ENCODE peak calls at places on chromosome 11, in seven cellular contexts. M is A673, L is IMR-90, Y is right lobe of liver, X is thoracic aorta, H is breast epithelium, N is mammary epithelial cell. E is an unnamed sample. For H3K4me1, the result is how much of the 10 kb centered on the place peaks cover.

GRCh38 chr11:45512749-45513148 is 152.7 kb downstream of the CHST1 start:
- DNase-seq in X (no peak), L (no peak), Y (no peak), N (no peak), H (no peak), M (no peak), E (no peak)

GRCh38 chr11:84260862-84261261 is 974.7 kb upstream of the CCDC90B start:
- DNase-seq in M (no peak), L (no peak), N (no peak), H (no peak), Y (no peak), X (no peak), E (no peak)

GRCh38 chr11:19276859-19277808 is 36.4 kb upstream of the E2F8 start:
- DNase-seq in L (no peak), M (no peak), H (no peak), N (peak), Y (peak), X (no peak), E (peak)

GRCh38 chr11:1832181-1832988 is 2.4 kb upstream of the SYT8 start:
- DNase-seq in M (peak), X (no peak), Y (peak), N (no peak), L (no peak), H (no peak), E (peak)

GRCh38 chr11:118785362-118785761 is 5.6 kb downstream of the DDX6 start:
- DNase-seq in Y (no peak), M (peak), X (no peak), H (no peak), N (no peak), L (peak), E (no peak)

GRCh38 chr11:108142304-108142703 is 20.9 kb downstream of the ACAT1 start:
- DNase-seq in N (no peak), M (no peak), X (no peak), H (no peak), L (no peak), Y (no peak), E (no peak)

GRCh38 chr11:72293910-72294533 is 50.0 kb upstream of the PHOX2A start:
- DNase-seq in L (no peak), N (no peak), H (peak), Y (no peak), X (no peak), M (no peak), E (no peak)

GRCh38 chr11:45850446-45850845 is 3.2 kb downstream of the CRY2 start:
- DNase-seq in X (no peak), Y (no peak), H (no peak), N (no peak), L (peak), M (no peak), E (no peak)

GRCh38 chr11:98455500-98456186 is 565.1 kb upstream of the CNTN5 start:
- DNase-seq in M (no peak), Y (no peak), X (no peak), H (no peak), L (no peak), N (no peak), E (no peak)

GRCh38 chr11:114399490-114399889 is 821 bp downstream of the C11orf71 start:
- DNase-seq in L (no peak), X (no peak), M (no peak), N (no peak), H (no peak), Y (no peak), E (no peak)

GRCh38 chr11:101862410-101863233 is 52.2 kb upstream of the CEP126 start:
- DNase-seq in H (no peak), Y (peak), L (peak), N (peak), X (no peak), M (peak), E (peak)

GRCh38 chr11:21927628-21928027 is 265.3 kb upstream of the ANO5 start:
- DNase-seq in H (no peak), L (no peak), Y (no peak), M (no peak), X (no peak), N (no peak), E (no peak)

GRCh38 chr11:119373917-119374631 is 7.4 kb downstream of the USP2 start:
- DNase-seq in L (peak), H (no peak), N (peak), X (no peak), Y (peak), M (peak), E (no peak)

GRCh38 chr11:35390737-35391682 is 28.3 kb downstream of the SLC1A2 start:
- DNase-seq in X (no peak), H (peak), Y (peak), N (peak), L (peak), M (peak), E (peak)

GRCh38 chr11:78220218-78221157 is 31.8 kb downstream of the USP35 start:
- DNase-seq in X (no peak), L (no peak), N (no peak), Y (no peak), H (no peak), M (no peak), E (no peak)

GRCh38 chr11:90908074-90908473 is 685.2 kb upstream of the CHORDC1 start:
- DNase-seq in M (peak), L (no peak), Y (no peak), X (no peak), N (no peak), H (no peak), E (no peak)

GRCh38 chr11:105004021-105004420 is 18.9 kb downstream of the CASP5 start:
- DNase-seq in L (no peak), N (no peak), H (no peak), Y (no peak), X (no peak), M (no peak), E (no peak)

GRCh38 chr11:132639986-132640385 is 892.3 kb downstream of the OPCML start:
- DNase-seq in Y (no peak), M (no peak), X (no peak), N (peak), L (no peak), H (no peak), E (no peak)

GRCh38 chr11:97656356-97656755 is 1266.5 kb downstream of the JRKL start:
- DNase-seq in H (no peak), N (no peak), Y (no peak), L (no peak), X (no peak), M (no peak), E (no peak)

GRCh38 chr11:3123761-3124733 is 41.1 kb downstream of the OSBPL5 start:
- DNase-seq in M (no peak), L (peak), H (peak), Y (peak), N (peak), X (peak), E (peak)

GRCh38 chr11:121082219-121082618 is 18.8 kb upstream of the TECTA start:
- DNase-seq in L (no peak), Y (no peak), X (no peak), M (no peak), H (no peak), N (no peak), E (no peak)

GRCh38 chr11:122509091-122509490 is 146.4 kb upstream of the UBASH3B start:
- DNase-seq in H (no peak), Y (no peak), X (no peak), N (no peak), M (no peak), L (no peak), E (no peak)

GRCh38 chr11:109423114-109423859 is 1.3 kb downstream of the C11orf87 start:
- DNase-seq in L (no peak), M (no peak), N (peak), Y (no peak), X (no peak), H (no peak), E (no peak)

GRCh38 chr11:19868281-19868821 is 155.7 kb downstream of the NAV2 start:
- DNase-seq in X (peak), H (peak), L (peak), M (no peak), N (peak), Y (no peak), E (no peak)

GRCh38 chr11:1410366-1411291 is 20.9 kb downstream of the BRSK2 start:
- DNase-seq in L (no peak), Y (no peak), H (no peak), N (no peak), X (no peak), M (no peak), E (no peak)

GRCh38 chr11:86784247-86784681 is 16.1 kb upstream of the PRSS23 start:
- DNase-seq in X (no peak), Y (no peak), H (no peak), M (no peak), L (peak), N (no peak), E (no peak)

GRCh38 chr11:122748968-122749687 is 89.2 kb upstream of the CRTAM start:
- DNase-seq in H (no peak), N (peak), M (peak), L (peak), Y (no peak), X (no peak), E (no peak)

GRCh38 chr11:130315354-130315970 is 745 bp upstream of the ZBTB44 start:
- DNase-seq in M (no peak), N (no peak), Y (peak), L (no peak), X (no peak), H (peak), E (peak)

GRCh38 chr11:128856241-128856640 is 10.9 kb downstream of the KCNJ1 start:
- DNase-seq in Y (no peak), L (no peak), H (no peak), M (no peak), X (no peak), N (no peak), E (no peak)

GRCh38 chr11:450809-451451 is 851 bp downstream of the PTDSS2 start:
- DNase-seq in L (peak), X (no peak), Y (peak), H (peak), N (peak), M (peak), E (peak)

GRCh38 chr11:6485661-6486060 is 4.4 kb downstream of the TIMM10B start:
- DNase-seq in X (no peak), N (no peak), L (no peak), M (no peak), Y (no peak), H (no peak), E (no peak)

GRCh38 chr11:122754553-122755322 is 83.6 kb upstream of the CRTAM start:
- DNase-seq in H (no peak), M (peak), X (no peak), N (no peak), L (no peak), Y (no peak), E (no peak)

GRCh38 chr11:67293090-67293489 is 4.0 kb downstream of the ANKRD13D start:
- DNase-seq in L (peak), M (peak), H (no peak), X (no peak), Y (no peak), N (peak), E (no peak)

GRCh38 chr11:113373306-113373705 is 14.3 kb upstream of the ANKK1 start:
- DNase-seq in L (peak), M (no peak), Y (no peak), N (peak), H (no peak), X (no peak), E (no peak)

GRCh38 chr11:105718641-105719040 is 108.8 kb downstream of the GRIA4 start:
- DNase-seq in H (no peak), Y (no peak), M (no peak), X (no peak), N (no peak), L (no peak), E (no peak)

GRCh38 chr11:124898711-124899110 is 1.0 kb upstream of the ROBO4 start:
- DNase-seq in N (no peak), H (no peak), M (no peak), L (no peak), Y (peak), X (no peak), E (no peak)

GRCh38 chr11:102730036-102730815 is 5.5 kb upstream of the MMP8 start:
- DNase-seq in X (no peak), Y (no peak), M (peak), L (peak), N (no peak), H (no peak), E (no peak)

DNA sequence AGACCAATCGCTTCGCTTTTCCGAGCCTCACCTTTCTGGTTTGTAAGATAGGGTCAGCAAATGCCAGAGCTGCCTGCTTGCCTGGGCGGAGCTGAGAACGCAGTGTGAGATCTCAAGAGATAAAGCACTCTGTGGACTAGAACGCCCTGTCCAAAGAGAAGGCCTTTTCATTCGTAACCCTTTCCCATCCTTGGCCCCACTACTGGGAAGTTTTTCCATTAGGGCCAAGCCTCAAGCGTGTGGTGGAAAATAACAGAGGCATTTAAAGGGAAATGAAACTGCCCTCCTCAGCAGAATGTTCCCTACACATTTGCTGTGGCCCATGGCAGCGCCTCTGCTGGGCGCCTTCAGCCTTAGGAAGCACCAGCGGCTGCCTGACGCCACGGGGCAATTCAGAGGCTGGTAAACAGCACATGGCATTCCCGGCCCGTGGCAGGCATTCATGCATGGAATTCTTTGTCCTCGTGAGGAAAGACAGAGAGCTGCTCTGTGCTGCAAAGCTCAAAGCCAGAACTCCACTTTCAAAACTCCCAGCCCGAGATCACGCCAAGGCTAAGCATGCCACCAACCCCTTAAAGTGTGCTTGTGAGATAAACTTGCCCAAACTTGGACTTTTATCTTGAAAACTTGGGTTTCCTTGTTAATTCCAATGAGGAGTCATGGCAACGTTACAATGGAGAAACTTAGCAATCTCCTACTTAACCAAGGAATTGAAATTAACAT is 38.1 kb downstream of the AHNAK start:
- DNase-seq in H (peak), X (no peak), Y (peak), N (peak), M (peak), L (peak), E (peak)
- TF ChIP-seq CTCF in H (peak), X (peak), Y (no peak), N (peak), M (peak), L (peak), E (no peak)

DNA sequence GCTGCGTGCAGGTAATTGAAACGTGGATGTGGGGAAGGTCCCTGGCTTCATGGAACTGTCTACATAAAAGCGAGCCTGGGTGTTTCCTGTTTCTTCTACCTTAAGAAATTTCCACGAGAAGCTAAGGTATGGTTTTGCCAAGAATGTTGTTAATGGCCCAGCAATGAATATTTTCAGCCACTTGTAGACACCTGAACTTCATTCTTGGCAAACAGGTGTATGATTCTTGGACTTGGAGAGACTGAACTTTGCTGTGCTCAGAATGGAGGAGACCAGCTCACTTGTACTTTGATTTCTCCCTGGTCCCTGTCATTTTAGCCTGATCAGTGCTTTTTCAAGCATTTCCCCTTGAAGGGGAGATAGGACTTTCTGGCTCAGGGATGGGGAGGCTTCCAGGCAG is 20.8 kb downstream of the LRP5 start:
- DNase-seq in N (no peak), Y (no peak), M (no peak), L (no peak), X (no peak), H (no peak), E (no peak)
- H3K4me1 ChIP-seq in N (under half), Y (under half), M (under half), L (under half), X (under half), H (under half), E (under half)

GRCh38 chr11:73648629-73649046 is 2.3 kb downstream of the PLEKHB1 start:
- DNase-seq in H (no peak), L (no peak), M (no peak), N (no peak), Y (no peak), X (no peak), E (no peak)

GRCh38 chr11:73645570-73645969 is 811 bp upstream of the PLEKHB1 start:
- DNase-seq in M (no peak), X (no peak), Y (no peak), N (no peak), L (no peak), H (no peak), E (no peak)

GRCh38 chr11:73649206-73649605 is 2.8 kb downstream of the PLEKHB1 start:
- DNase-seq in N (no peak), M (no peak), Y (no peak), H (no peak), X (no peak), L (no peak), E (no peak)

GRCh38 chr11:73645972-73646631 is at the start of gene PLEKHB1:
- DNase-seq in H (no peak), M (no peak), X (no peak), N (no peak), Y (no peak), L (no peak), E (no peak)

DNA sequence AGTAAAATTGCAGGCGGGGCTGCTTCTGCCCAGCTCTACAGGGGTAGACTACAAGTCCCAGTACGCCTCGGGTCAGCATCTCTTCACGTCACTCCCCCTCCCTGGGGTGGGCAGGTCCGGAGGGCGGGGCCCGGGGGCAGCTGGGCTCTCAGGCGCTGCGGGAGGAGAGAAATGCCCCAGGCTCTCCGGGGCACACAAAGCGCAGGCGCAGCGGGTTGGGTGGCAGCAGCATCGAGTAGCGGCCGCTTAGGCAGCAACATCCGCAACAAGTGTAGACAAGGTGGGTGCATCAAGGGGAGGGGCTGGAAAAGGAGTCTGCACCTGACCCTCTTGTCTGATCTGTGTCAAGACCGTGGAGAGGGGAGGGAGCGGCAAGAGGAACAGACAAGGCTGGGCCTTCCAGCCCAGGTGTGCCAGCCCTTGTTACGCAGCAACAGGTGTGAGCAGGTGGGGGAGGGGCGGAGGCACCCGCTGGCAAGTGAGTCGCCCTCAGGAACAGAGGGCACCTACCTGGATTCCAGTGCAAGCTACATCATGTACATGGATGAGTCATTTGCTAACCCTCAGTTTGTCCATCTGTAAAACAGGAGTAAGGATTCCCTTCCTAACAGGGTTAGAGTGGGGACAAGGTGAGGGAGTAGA is 1.2 kb downstream of the PLEKHB1 start:
- DNase-seq in X (peak), H (peak), L (peak), Y (peak), M (peak), N (peak), E (peak)
- H3K4me3 ChIP-seq in X (peak), H (peak), L (peak), Y (no peak), M (no peak), N (no peak), E (no peak)

GRCh38 chr11:43282607-43283440 is 29.0 kb upstream of the API5 start:
- DNase-seq in N (peak), M (peak), H (no peak), Y (peak), X (no peak), L (peak), E (peak)

DNA sequence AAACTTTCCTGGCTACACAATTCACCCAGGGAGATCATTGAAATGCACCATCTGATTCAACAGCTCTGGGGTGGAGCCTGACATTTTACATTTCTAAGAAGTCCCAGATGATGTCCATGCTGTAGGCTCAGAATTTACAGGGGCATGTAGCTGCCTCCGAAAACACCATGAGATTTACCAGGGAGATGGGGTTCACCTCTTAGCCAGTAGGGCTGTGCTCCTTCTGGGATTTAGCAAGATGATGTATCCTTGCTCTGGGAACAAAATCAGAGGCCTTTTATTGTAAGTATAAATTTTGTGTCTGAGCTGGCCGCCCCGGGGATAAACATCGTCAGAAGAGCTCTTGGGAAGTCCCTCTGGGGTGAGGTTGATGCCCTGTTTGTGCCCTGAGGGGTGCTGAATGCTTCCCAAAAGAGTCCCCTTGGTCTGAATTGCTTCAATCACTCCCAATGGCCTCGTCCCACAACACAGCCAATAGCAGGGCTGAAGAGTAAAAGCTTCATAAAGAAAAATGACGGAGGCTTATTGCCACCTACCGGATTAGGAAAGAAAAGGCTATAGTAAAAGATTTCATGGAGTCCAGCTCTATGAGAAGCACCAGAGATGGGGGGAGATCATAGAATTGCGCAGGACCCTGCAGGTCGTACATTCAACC is 33.4 kb upstream of the API5 start:
- DNase-seq in Y (no peak), N (peak), H (no peak), M (peak), X (no peak), L (peak), E (no peak)
- TF ChIP-seq CTCF in Y (no peak), N (peak), H (no peak), M (peak), X (no peak), L (peak), E (no peak)

GRCh38 chr11:8802263-8802662 is 108.7 kb upstream of the AKIP1 start:
- DNase-seq in H (no peak), N (no peak), L (no peak), Y (no peak), M (no peak), X (no peak), E (no peak)
- H3K4me1 ChIP-seq in H (under half), N (under half), L (under half), Y (under half), M (under half), X (under half), E (under half)

GRCh38 chr11:126313826-126314225 is 10.0 kb downstream of the DCPS start:
- DNase-seq in L (no peak), N (no peak), M (no peak), Y (no peak), X (no peak), H (no peak), E (peak)

GRCh38 chr11:126312903-126313460 is 9.1 kb downstream of the DCPS start:
- DNase-seq in X (no peak), N (no peak), H (no peak), L (no peak), M (no peak), Y (no peak), E (peak)

GRCh38 chr11:126318642-126319373 is 14.9 kb downstream of the DCPS start:
- DNase-seq in L (peak), X (no peak), Y (no peak), H (peak), M (no peak), N (peak), E (peak)

GRCh38 chr11:126319374-126319740 is 15.5 kb downstream of the DCPS start:
- DNase-seq in H (no peak), M (no peak), Y (no peak), L (no peak), X (no peak), N (no peak), E (peak)

GRCh38 chr11:126317681-126318641 is 14.1 kb downstream of the DCPS start:
- DNase-seq in M (no peak), N (peak), L (peak), X (no peak), H (peak), Y (no peak), E (peak)
- H3K4me3 ChIP-seq in M (no peak), N (peak), L (peak), X (peak), H (peak), Y (no peak), E (no peak)